ENCODE peak calls at places on chromosomes 3 and 15, in five cellular contexts. V is heart right ventricle, D is MCF 10A, Y is MM.1S, A is GM13977. B is an unnamed sample.

GRCh38 chr3:194893121-194893979 is 207.7 kb downstream of the FAM43A start:
- DNase-seq in D (peak), A (no peak), V (no peak), Y (no peak), B (no peak)

GRCh38 chr15:67186688-67187087 is 67.8 kb downstream of the AAGAB start:
- DNase-seq in A (no peak), V (no peak), Y (no peak), D (no peak), B (no peak)

GRCh38 chr15:44194397-44195150 is 497 bp downstream of the FRMD5 start:
- DNase-seq in Y (peak), D (peak), A (peak), V (peak), B (no peak)

GRCh38 chr3:123791417-123791816 is 92.7 kb downstream of the MYLK start:
- DNase-seq in A (no peak), D (peak), V (no peak), Y (no peak), B (no peak)

GRCh38 chr3:20062996-20063395 is 22.8 kb downstream of the KAT2B start:
- DNase-seq in Y (no peak), V (no peak), A (no peak), D (no peak), B (no peak)

GRCh38 chr15:83855956-83856355 is 202.0 kb downstream of the ADAMTSL3 start:
- DNase-seq in D (no peak), Y (no peak), V (no peak), A (no peak), B (no peak)

GRCh38 chr15:35858707-35859106 is 312.7 kb upstream of the DPH6 start:
- DNase-seq in V (no peak), D (no peak), A (no peak), Y (no peak), B (no peak)

GRCh38 chr3:63333815-63334214 is 55.7 kb downstream of the SYNPR start:
- DNase-seq in Y (no peak), D (peak), V (no peak), A (no peak), B (no peak)

GRCh38 chr3:189629803-189630455 is 1.3 kb upstream of the TP63 start:
- DNase-seq in A (no peak), D (peak), V (no peak), Y (no peak), B (no peak)

GRCh38 chr3:107035176-107035575 is 342.1 kb upstream of the CCDC54 start:
- DNase-seq in D (no peak), A (no peak), V (no peak), Y (no peak), B (no peak)

GRCh38 chr3:99817047-99817436 is 620 bp upstream of the CMSS1 start:
- DNase-seq in Y (peak), D (no peak), A (no peak), V (no peak), B (peak)

GRCh38 chr3:114079761-114080160 is 23.2 kb downstream of the QTRT2 start:
- DNase-seq in V (no peak), Y (no peak), A (no peak), D (no peak), B (no peak)

GRCh38 chr3:189334064-189334920 is 162.5 kb downstream of the TPRG1 start:
- DNase-seq in V (no peak), Y (no peak), A (no peak), D (peak), B (no peak)

GRCh38 chr3:119409844-119410243 is 53.6 kb downstream of the TMEM39A start:
- DNase-seq in Y (no peak), D (no peak), V (no peak), A (no peak), B (no peak)

GRCh38 chr3:134651347-134652041 is 672 bp upstream of the KY start:
- DNase-seq in A (no peak), Y (peak), D (no peak), V (peak), B (no peak)

GRCh38 chr3:52896613-52897012 is 735 bp downstream of the STIMATE start:
- DNase-seq in Y (no peak), A (peak), D (no peak), V (no peak), B (no peak)

GRCh38 chr3:53486961-53487654 is 7.3 kb upstream of the CACNA1D start:
- DNase-seq in A (no peak), Y (no peak), D (no peak), V (no peak), B (no peak)

GRCh38 chr15:34217587-34218225 is 7.1 kb upstream of the EMC4 start:
- DNase-seq in Y (no peak), V (no peak), A (no peak), D (peak), B (no peak)

GRCh38 chr3:10248984-10249748 is 907 bp downstream of the TATDN2 start:
- DNase-seq in D (peak), Y (peak), A (peak), V (no peak), B (peak)

GRCh38 chr15:29968099-29968892 is 114.5 kb upstream of the GOLGA8J start:
- DNase-seq in Y (no peak), D (no peak), V (no peak), A (no peak), B (peak)

GRCh38 chr3:81554348-81554747 is 207.1 kb downstream of the GBE1 start:
- DNase-seq in Y (peak), V (no peak), D (no peak), A (no peak), B (no peak)

GRCh38 chr3:169432692-169433432 is 230.7 kb downstream of the MECOM start:
- DNase-seq in A (no peak), D (peak), Y (no peak), V (no peak), B (no peak)

GRCh38 chr3:30075514-30075913 is 530.9 kb upstream of the TGFBR2 start:
- DNase-seq in D (no peak), A (no peak), Y (no peak), V (no peak), B (no peak)

GRCh38 chr3:158167737-158168469 is 58.0 kb downstream of the RSRC1 start:
- DNase-seq in A (no peak), V (no peak), Y (no peak), D (peak), B (no peak)

GRCh38 chr3:186515115-186515514 is 29.1 kb downstream of the CRYGS start:
- DNase-seq in D (no peak), Y (no peak), A (no peak), V (no peak), B (no peak)

GRCh38 chr15:75114796-75115195 is 86.9 kb upstream of the C15orf39 start:
- DNase-seq in Y (no peak), D (no peak), A (no peak), V (no peak), B (no peak)

GRCh38 chr3:42651248-42652091 is 2.0 kb upstream of the ZBTB47 start:
- DNase-seq in Y (no peak), A (no peak), D (peak), V (no peak), B (no peak)

GRCh38 chr15:78681306-78682012 is 40.4 kb upstream of the CHRNB4 start:
- DNase-seq in A (no peak), Y (no peak), D (no peak), V (no peak), B (no peak)

GRCh38 chr15:68666812-68667450 is 88.1 kb downstream of the CORO2B start:
- DNase-seq in A (no peak), V (no peak), D (no peak), Y (no peak), B (no peak)

GRCh38 chr15:40358492-40359353 is 704 bp downstream of the DISP2 start:
- DNase-seq in V (no peak), A (peak), Y (peak), D (no peak), B (peak)

GRCh38 chr15:40115670-40116093 is 7.0 kb upstream of the BMF start:
- DNase-seq in A (peak), Y (peak), D (peak), V (no peak), B (no peak)

GRCh38 chr3:122415762-122416654 is at the start of gene WDR5B:
- DNase-seq in Y (peak), A (peak), V (peak), D (peak), B (peak)

GRCh38 chr3:117407317-117407716 is 697.7 kb downstream of the TUSC7 start:
- DNase-seq in A (peak), D (peak), Y (peak), V (no peak), B (no peak)

GRCh38 chr15:69526086-69526485 is 73.5 kb downstream of the RPLP1 start:
- DNase-seq in A (no peak), D (no peak), Y (no peak), V (no peak), B (no peak)

GRCh38 chr15:74135041-74135565 is 4.7 kb downstream of the ISLR2 start:
- DNase-seq in Y (no peak), V (no peak), A (no peak), D (no peak), B (no peak)

GRCh38 chr3:48429416-48430358 is at the start of gene PLXNB1:
- DNase-seq in D (peak), V (peak), A (peak), Y (peak), B (peak)

GRCh38 chr3:156547637-156548036 is 7.3 kb downstream of the SSR3 start:
- DNase-seq in D (no peak), Y (no peak), V (no peak), A (no peak), B (no peak)

GRCh38 chr3:119579366-119580147 is at the start of gene ADPRH:
- DNase-seq in D (no peak), A (peak), Y (peak), V (peak), B (peak)

GRCh38 chr15:85154061-85154460 is 172.4 kb downstream of the PDE8A start:
- DNase-seq in A (peak), Y (no peak), D (no peak), V (no peak), B (no peak)

GRCh38 chr3:112117826-112118571 is 15.0 kb downstream of the GCSAM start:
- DNase-seq in A (no peak), D (no peak), V (no peak), Y (no peak), B (no peak)
- TF ChIP-seq CTCF in A (peak), D (no peak), V (no peak), Y (no peak), B (no peak)

DNA sequence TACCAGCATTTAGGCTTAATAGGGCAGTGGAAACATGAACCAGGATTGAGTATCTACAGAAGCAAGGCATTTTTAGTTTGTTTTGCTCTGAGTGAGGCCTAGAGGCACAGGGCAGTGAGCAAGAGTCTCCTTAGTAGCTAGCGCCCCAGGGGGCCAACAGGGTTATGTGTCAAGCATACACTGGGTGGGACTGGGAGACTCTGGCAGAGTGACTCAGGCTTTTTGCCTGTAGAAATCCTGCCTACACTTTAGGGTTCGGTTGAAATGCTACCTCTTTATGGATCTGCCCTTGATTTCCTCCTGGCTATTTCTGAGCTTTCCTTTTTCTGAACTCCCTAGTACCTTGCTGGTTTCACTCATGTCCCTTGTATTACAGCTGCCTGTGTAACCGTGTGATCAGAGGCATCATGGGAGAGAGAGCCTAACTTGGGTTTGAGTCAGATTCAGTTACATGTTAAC is 72.2 kb downstream of the TOP2B start:
- DNase-seq in D (peak), Y (no peak), V (peak), A (no peak), B (no peak)
- TF ChIP-seq CTCF in D (no peak), Y (no peak), V (peak), A (peak), B (no peak)

DNA sequence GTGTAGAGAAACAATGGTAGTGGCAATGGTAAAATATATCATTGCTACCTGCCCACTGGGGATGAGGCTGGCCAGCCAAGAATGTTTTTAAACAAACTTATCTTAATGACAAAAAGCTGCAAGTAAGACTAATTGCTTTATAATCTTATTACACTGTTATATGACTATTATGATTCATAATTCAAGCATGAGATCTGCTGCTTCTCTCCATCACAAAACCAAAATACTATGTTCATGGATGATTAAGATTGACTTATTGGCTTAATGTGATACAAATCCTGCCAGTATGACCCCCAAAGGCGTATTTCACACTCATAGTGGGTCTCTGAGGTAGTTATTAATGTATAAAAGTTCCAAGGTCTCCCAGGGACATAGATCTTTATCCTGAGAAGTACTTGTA is 52.6 kb downstream of the FBN1 start:
- DNase-seq in A (no peak), D (no peak), Y (no peak), V (no peak), B (no peak)
- TF ChIP-seq CTCF in A (no peak), D (no peak), Y (no peak), V (no peak), B (no peak)

GRCh38 chr15:70602281-70602680 is 161.1 kb downstream of the UACA start:
- DNase-seq in A (no peak), Y (no peak), D (no peak), V (no peak), B (no peak)
- TF ChIP-seq CTCF in A (no peak), Y (no peak), D (no peak), V (no peak), B (no peak)

GRCh38 chr3:127851899-127852298 is 29.6 kb upstream of the MGLL start:
- DNase-seq in Y (no peak), D (no peak), A (no peak), V (no peak), B (no peak)

GRCh38 chr3:127846576-127846975 is 24.3 kb upstream of the MGLL start:
- DNase-seq in A (no peak), Y (no peak), D (no peak), V (no peak), B (no peak)

GRCh38 chr3:127849368-127849767 is 27.1 kb upstream of the MGLL start:
- DNase-seq in Y (no peak), V (no peak), A (no peak), D (no peak), B (no peak)

GRCh38 chr3:127847236-127847720 is 25.0 kb upstream of the MGLL start:
- DNase-seq in Y (no peak), D (no peak), V (no peak), A (no peak), B (no peak)

DNA sequence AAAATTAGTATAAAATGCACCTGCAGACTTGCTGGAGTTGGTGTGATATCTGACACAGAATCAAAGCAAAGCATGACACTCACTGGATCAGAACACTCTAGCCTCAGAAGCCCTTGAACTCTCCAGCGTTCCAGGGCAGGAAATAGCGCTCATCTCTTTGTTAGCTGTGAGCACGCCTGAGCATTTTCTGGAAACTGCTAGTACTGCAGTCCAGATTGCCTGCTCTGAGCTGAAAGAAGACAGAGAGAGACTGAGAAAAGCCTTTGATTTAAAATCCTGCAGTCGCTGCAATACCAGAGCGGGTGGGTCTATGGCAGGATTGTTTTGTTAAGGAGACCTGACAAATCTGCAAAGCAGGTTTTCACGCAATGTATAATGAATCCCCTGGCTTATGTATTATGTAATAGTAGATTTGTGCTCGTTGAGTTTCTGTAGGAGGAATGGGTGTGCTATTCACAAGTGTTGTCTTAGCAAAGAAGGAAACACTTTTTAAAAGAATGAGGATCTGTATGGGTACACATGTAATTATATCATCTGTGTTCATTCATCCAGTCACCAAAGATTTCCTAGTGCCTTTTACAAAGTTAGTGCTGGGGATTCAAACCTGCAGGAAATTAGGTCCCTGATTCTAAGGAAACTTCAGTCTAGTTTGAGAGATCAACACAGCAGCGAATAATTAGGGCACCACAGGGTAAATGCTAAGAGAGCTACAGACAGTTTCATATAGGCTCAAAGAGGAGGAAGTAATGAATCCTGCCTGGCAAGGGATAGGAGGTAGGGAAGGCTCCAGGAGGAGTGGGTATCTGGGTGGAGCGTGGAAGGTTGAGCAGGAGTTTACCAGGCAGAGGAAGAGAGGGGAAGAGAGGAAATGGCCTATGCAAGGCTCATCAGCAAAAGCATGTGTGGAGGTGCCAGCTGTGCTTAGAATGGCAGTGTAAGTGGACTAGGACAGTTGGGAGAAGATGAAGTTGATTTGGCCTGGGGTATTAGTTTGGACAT is 26.1 kb upstream of the MGLL start:
- DNase-seq in D (no peak), V (no peak), A (no peak), Y (no peak), B (no peak)
- TF ChIP-seq CTCF in D (no peak), V (no peak), A (no peak), Y (no peak), B (no peak)

DNA sequence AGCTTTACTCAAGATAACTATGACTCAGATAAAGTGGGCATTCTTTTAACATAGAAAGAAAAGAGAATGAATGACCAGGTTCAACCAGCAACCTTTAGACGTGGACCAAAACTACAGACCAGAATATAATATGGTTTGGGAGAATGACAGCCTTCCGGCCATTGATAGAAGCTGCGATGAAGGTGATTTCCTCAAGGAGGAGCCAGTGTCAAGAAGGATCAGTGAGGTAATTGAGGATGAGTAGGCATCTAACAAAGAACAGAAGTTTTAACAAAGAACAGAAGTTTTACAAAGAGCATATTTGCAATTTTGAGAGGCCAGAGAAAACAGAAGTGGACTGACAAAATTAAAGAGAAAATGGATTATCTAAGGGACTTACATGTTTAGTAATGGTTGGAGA is 289.0 kb upstream of the AGTR1 start:
- DNase-seq in A (no peak), Y (no peak), V (no peak), D (no peak), B (no peak)
- TF ChIP-seq CTCF in A (no peak), Y (no peak), V (no peak), D (no peak), B (no peak)

GRCh38 chr15:63283126-63283525 is 5.7 kb downstream of the APH1B start:
- DNase-seq in Y (no peak), D (no peak), A (no peak), V (no peak), B (no peak)
- TF ChIP-seq CTCF in Y (no peak), D (no peak), A (no peak), V (no peak), B (no peak)

GRCh38 chr3:103992469-103992868 is 1374.2 kb upstream of the ALCAM start:
- DNase-seq in V (no peak), Y (no peak), A (no peak), D (no peak), B (no peak)
- TF ChIP-seq CTCF in V (no peak), Y (no peak), A (no peak), D (no peak), B (no peak)

GRCh38 chr3:50611464-50612233 is at the start of gene CISH:
- DNase-seq in Y (peak), D (peak), V (peak), A (peak), B (peak)
- TF ChIP-seq CTCF in Y (peak), D (peak), V (peak), A (peak), B (peak)

GRCh38 chr3:161305095-161305991 is 66.0 kb downstream of the SPTSSB start:
- DNase-seq in V (no peak), Y (peak), D (peak), A (peak), B (no peak)
- TF ChIP-seq CTCF in V (peak), Y (peak), D (peak), A (peak), B (peak)